ENCODE peak calls at places on chromosomes 1 and 21, in four cellular contexts. B, C, N and T are unnamed samples.

GRCh38 chr1:23759277-23759676 is 16.0 kb downstream of the ELOA start:
- DNase-seq in B (peak; percentile 37), C (no peak), N (no peak), T (no peak)

GRCh38 chr1:184424945-184425344 is 38.1 kb downstream of the C1orf21 start:
- DNase-seq in B (no peak), C (no peak), N (no peak), T (no peak)

GRCh38 chr1:81437649-81438048 is 363.1 kb upstream of the ADGRL2 start:
- DNase-seq in B (no peak), C (no peak), N (no peak), T (no peak)

GRCh38 chr1:204211021-204211420 is 2.8 kb downstream of the GOLT1A start:
- DNase-seq in B (no peak), C (no peak), N (no peak), T (no peak)

GRCh38 chr1:7281821-7282220 is 489.3 kb upstream of the VAMP3 start:
- DNase-seq in B (no peak), C (peak; percentile 74), N (no peak), T (no peak)

GRCh38 chr1:23522244-23523013 is 8.6 kb downstream of the E2F2 start:
- DNase-seq in B (no peak), C (peak; percentile 78), N (no peak), T (no peak)

GRCh38 chr1:26602378-26602959 is 72.9 kb downstream of the RPS6KA1 start:
- DNase-seq in B (peak; percentile 35), C (peak; percentile 75), N (peak; percentile 61), T (no peak)

GRCh38 chr1:19438552-19439196 is 46.7 kb downstream of the CAPZB start:
- DNase-seq in B (no peak), C (peak; percentile 66), N (no peak), T (no peak)

GRCh38 chr21:32578107-32578691 is 7.1 kb downstream of the TCP10L start:
- DNase-seq in B (no peak), C (no peak), N (no peak), T (no peak)

GRCh38 chr1:240528566-240528965 is 83.4 kb downstream of the GREM2 start:
- DNase-seq in B (no peak), C (no peak), N (no peak), T (no peak)

GRCh38 chr1:111739984-111740765 is 980 bp upstream of the INKA2 start:
- DNase-seq in B (peak; percentile 74), C (peak; percentile 74), N (no peak), T (peak; percentile 79)

GRCh38 chr21:27564684-27565280 is 597.9 kb upstream of the ADAMTS5 start:
- DNase-seq in B (peak; percentile 40), C (peak; percentile 60), N (no peak), T (peak; percentile 26)

GRCh38 chr1:224615861-224616760 is at the start of gene CNIH3:
- DNase-seq in B (no peak), C (peak; percentile 77), N (no peak), T (peak; percentile 70)

GRCh38 chr1:198519639-198520501 is 20.6 kb downstream of the ATP6V1G3 start:
- DNase-seq in B (no peak), C (no peak), N (no peak), T (no peak)

GRCh38 chr1:198520524-198521254 is 19.8 kb downstream of the ATP6V1G3 start:
- DNase-seq in B (no peak), C (no peak), N (no peak), T (no peak)

GRCh38 chr1:198517623-198518022 is 22.9 kb downstream of the ATP6V1G3 start:
- DNase-seq in B (no peak), C (no peak), N (no peak), T (no peak)

GRCh38 chr1:198528376-198528775 is 12.1 kb downstream of the ATP6V1G3 start:
- DNase-seq in B (no peak), C (peak; percentile 56), N (no peak), T (no peak)

GRCh38 chr1:198523183-198523942 is 17.1 kb downstream of the ATP6V1G3 start:
- DNase-seq in B (no peak), C (no peak), N (no peak), T (no peak)
- H3K4me3 ChIP-seq in B (no peak overlapping the region), C (no peak overlapping the region), N (no peak overlapping the region), T (no peak overlapping the region)

GRCh38 chr1:52542085-52542688 is 10.7 kb downstream of the TUT4 start:
- DNase-seq in B (no peak), C (no peak), N (no peak), T (no peak)
- H3K4me3 ChIP-seq in B (no peak overlapping the region), C (no peak overlapping the region), N (no peak overlapping the region), T (no peak overlapping the region)

GRCh38 chr1:86648255-86648654 is 56.1 kb upstream of the SH3GLB1 start:
- DNase-seq in B (no peak), C (peak; percentile 44), N (peak; percentile 70), T (no peak)
- H3K4me3 ChIP-seq in B (no peak overlapping the region), C (no peak overlapping the region), N (no peak overlapping the region), T (no peak overlapping the region)

DNA sequence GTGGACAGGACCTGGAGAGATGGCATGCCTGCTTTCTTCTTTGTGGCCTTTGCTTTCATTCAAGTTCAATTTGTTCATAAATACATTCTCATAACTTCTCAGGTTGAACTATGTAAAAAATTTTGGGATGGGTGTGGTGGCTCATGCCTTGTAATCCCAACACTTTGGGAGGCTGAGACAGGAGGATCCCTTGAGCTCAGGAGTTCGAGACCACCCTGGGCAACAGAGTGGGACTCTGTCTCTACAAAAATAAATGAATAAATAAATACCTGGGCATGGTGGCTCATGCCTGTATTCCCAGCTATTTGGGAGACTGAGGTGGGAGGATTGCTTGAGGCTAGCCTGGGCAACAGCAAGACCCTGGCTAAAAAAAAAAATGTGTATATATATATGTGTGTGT is 2.1 kb downstream of the KIF1B start:
- DNase-seq in B (no peak), C (no peak), N (no peak), T (no peak)
- H3K4me3 ChIP-seq in B (peak overlapping the region; percentile 94), C (peak overlapping the region; percentile 98), N (no peak overlapping the region), T (peak overlapping the region; percentile 84)